ENCODE peak calls at places on chromosomes 5 and 9, in six cellular contexts. C is HEK293T, O is caudate nucleus, F is GM03348, S is NCI-H774, R is ACHN. Z is an unnamed sample.

GRCh38 chr9:106648799-106649198 is 214.2 kb upstream of the ZNF462 start:
- DNase-seq in C (no peak), O (no peak), F (peak), S (no peak), R (peak), Z (no peak)

GRCh38 chr5:56314536-56314935 is 81.4 kb upstream of the ANKRD55 start:
- DNase-seq in C (no peak), O (no peak), F (no peak), S (no peak), R (peak), Z (no peak)

GRCh38 chr9:129483467-129484324 is 137.2 kb downstream of the C9orf50 start:
- DNase-seq in C (peak), O (no peak), F (peak), S (no peak), R (peak), Z (peak)

GRCh38 chr5:28734396-28734795 is 1696.0 kb upstream of the CDH9 start:
- DNase-seq in C (no peak), O (no peak), F (no peak), S (no peak), R (no peak), Z (no peak)

GRCh38 chr9:16652511-16653101 is 217.9 kb downstream of the BNC2 start:
- DNase-seq in C (no peak), O (no peak), F (no peak), S (no peak), R (peak), Z (no peak)

GRCh38 chr9:101209670-101210069 is 175.1 kb downstream of the BAAT start:
- DNase-seq in C (no peak), O (no peak), F (no peak), S (no peak), R (no peak), Z (no peak)

GRCh38 chr5:429453-430188 is 13.4 kb upstream of the EXOC3 start:
- DNase-seq in C (no peak), O (no peak), F (peak), S (no peak), R (no peak), Z (no peak)

GRCh38 chr5:106258591-106259125 is 1412.1 kb downstream of the EFNA5 start:
- DNase-seq in C (no peak), O (no peak), F (no peak), S (no peak), R (no peak), Z (no peak)

GRCh38 chr5:179621551-179621971 is 1.9 kb downstream of the HNRNPH1 start:
- DNase-seq in C (no peak), O (no peak), F (no peak), S (no peak), R (no peak), Z (no peak)

GRCh38 chr5:103340132-103340531 is 81.6 kb downstream of the MACIR start:
- DNase-seq in C (no peak), O (no peak), F (no peak), S (no peak), R (no peak), Z (no peak)

GRCh38 chr9:80964374-80964773 is 725.0 kb downstream of the TLE1 start:
- DNase-seq in C (no peak), O (no peak), F (no peak), S (no peak), R (no peak), Z (no peak)

GRCh38 chr5:54040773-54041172 is 269.6 kb downstream of the ARL15 start:
- DNase-seq in C (no peak), O (no peak), F (no peak), S (no peak), R (no peak), Z (no peak)

GRCh38 chr9:93826905-93827544 is 128.1 kb downstream of the BARX1 start:
- DNase-seq in C (no peak), O (no peak), F (peak), S (no peak), R (no peak), Z (no peak)

GRCh38 chr5:137470111-137470920 is 28.8 kb downstream of the SPOCK1 start:
- DNase-seq in C (no peak), O (no peak), F (peak), S (no peak), R (peak), Z (no peak)